ENCODE peak calls at places on chromosomes 13 and 19, in four cellular contexts. D, X, U and V are unnamed samples.
A peak's percentile ranks its signal among the peaks of the same experiment; 100 is the strongest.

GRCh38 chr19:13766095-13766481 is 1.8 kb downstream of the MRI1 start:
- DNase-seq in X (no peak), U (no peak), D (no peak), V (no peak)

GRCh38 chr19:19399733-19400438 is 5.6 kb upstream of the GATAD2A start:
- DNase-seq in D (no peak), X (no peak), U (no peak), V (no peak)

GRCh38 chr13:27450921-27451461 is 627 bp upstream of the MTIF3 start:
- DNase-seq in X (peak; percentile 85), U (no peak), D (no peak), V (peak; percentile 70)

GRCh38 chr19:13764821-13765394 is 586 bp downstream of the MRI1 start:
- DNase-seq in U (no peak), D (no peak), X (no peak), V (no peak)

GRCh38 chr13:21683034-21683733 is 12.3 kb downstream of the FGF9 start:
- DNase-seq in X (no peak), D (no peak), U (no peak), V (no peak)

GRCh38 chr13:47334173-47334572 is 437.3 kb upstream of the HTR2A start:
- DNase-seq in D (no peak), X (no peak), U (no peak), V (no peak)

GRCh38 chr13:97369269-97369893 is 64.6 kb upstream of the RAP2A start:
- DNase-seq in X (no peak), U (no peak), D (no peak), V (no peak)

GRCh38 chr19:52206481-52206880 is 16.6 kb downstream of the PPP2R1A start:
- DNase-seq in X (no peak), D (no peak), U (no peak), V (no peak)

GRCh38 chr19:38892841-38893240 is 6.6 kb downstream of the SIRT2 start:
- DNase-seq in D (no peak), U (no peak), X (no peak), V (no peak)

GRCh38 chr19:3644351-3645066 is 17.9 kb upstream of the CACTIN start:
- DNase-seq in D (no peak), U (peak; percentile 46), X (no peak), V (no peak)

GRCh38 chr19:5969476-5969875 is 8.5 kb downstream of the RANBP3 start:
- DNase-seq in U (no peak), X (no peak), D (no peak), V (no peak)

GRCh38 chr13:107650081-107650701 is 565.1 kb downstream of the LIG4 start:
- DNase-seq in D (peak; percentile 67), X (no peak), U (peak; percentile 33), V (no peak)

GRCh38 chr13:70104481-70104880 is 3.1 kb upstream of the ATXN8OS start:
- DNase-seq in U (no peak), X (no peak), D (no peak), V (no peak)

GRCh38 chr19:19337120-19337519 is 16.5 kb downstream of the MAU2 start:
- DNase-seq in X (no peak), D (no peak), U (no peak), V (no peak)

GRCh38 chr19:45110811-45111210 is 17.8 kb downstream of the PPP1R37 start:
- DNase-seq in X (no peak), U (no peak), D (no peak), V (no peak)

GRCh38 chr19:37227996-37228395 is 10.0 kb downstream of the ZNF383 start:
- DNase-seq in D (no peak), X (no peak), U (no peak), V (no peak)

GRCh38 chr13:26300140-26300539 is 46.2 kb downstream of the CDK8 start:
- DNase-seq in D (no peak), U (no peak), X (no peak), V (no peak)

GRCh38 chr19:23817519-23817918 is 58.8 kb upstream of the ZNF681 start:
- DNase-seq in D (peak; percentile 47), X (no peak), U (no peak), V (no peak)

GRCh38 chr19:41426952-41427646 is at the start of gene B3GNT8:
- DNase-seq in D (peak; percentile 69), U (peak; percentile 71), X (peak; percentile 92), V (peak; percentile 91)

GRCh38 chr13:75792526-75793187 is 156.5 kb downstream of the LMO7 start:
- DNase-seq in X (no peak), U (no peak), D (no peak), V (no peak)

GRCh38 chr19:55340784-55341147 is 1.1 kb downstream of the KMT5C start:
- DNase-seq in U (no peak), D (no peak), X (peak; percentile 80), V (no peak)

GRCh38 chr13:75762066-75762937 is 126.2 kb downstream of the LMO7 start:
- DNase-seq in D (no peak), X (no peak), U (no peak), V (no peak)

DNA sequence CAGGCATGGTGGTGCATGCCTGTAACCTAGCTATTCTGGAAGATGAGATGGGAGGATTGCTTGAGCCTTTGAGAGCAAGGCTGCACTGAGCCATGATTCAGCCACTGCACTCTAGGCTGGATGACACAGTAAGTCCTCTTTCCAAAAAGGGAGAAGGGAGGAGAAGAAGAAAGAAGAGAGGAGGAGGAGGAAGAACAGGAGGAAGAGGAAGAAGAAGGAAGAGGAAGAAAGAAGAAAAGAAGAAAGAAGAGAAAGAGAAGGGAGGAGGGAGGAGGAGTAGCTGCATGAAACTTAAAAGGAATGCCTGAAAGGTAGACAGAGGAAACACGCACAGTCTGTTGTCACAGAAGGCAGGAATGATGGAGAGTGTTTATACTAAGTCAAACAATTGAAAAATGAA is 3.6 kb upstream of the DPY19L3 start:
- DNase-seq in X (no peak), U (no peak), D (no peak), V (no peak)
- H3K4me1 ChIP-seq in X (peaks cover 24% of the 10 kb centered on the region), U (peaks cover 14% of the 10 kb centered on the region), D (no peaks in the 10 kb centered on the region), V (peaks cover 14% of the 10 kb centered on the region)

GRCh38 chr13:79525051-79525450 is 44.1 kb downstream of the NDFIP2 start:
- DNase-seq in X (no peak), U (no peak), D (no peak), V (no peak)
- H3K4me3 ChIP-seq in X (no peak overlapping the region), U (no peak overlapping the region), D (no peak overlapping the region), V (no peak overlapping the region)

DNA sequence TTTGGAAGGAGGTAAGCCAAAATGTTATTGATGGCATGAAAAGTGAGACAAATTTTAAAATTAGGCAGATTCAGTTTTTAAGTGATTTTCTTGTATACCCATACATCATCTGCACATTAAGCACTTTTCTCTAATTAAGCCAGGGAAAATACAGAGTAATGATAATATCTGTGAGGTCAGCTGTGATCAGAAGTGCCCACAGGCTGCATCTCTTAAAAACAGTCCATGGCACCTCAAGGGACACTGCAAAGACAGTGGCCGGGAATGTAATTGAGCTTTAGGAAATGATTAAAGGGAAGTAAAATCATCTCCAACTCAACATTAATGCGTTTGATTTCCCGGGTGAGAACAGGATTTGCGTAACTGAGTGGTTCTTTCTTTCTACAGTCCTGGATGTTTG is 2.0 kb downstream of the COL4A1 start:
- DNase-seq in D (no peak), X (no peak), U (no peak), V (no peak)
- H3K4me1 ChIP-seq in D (peaks cover 2% of the 10 kb centered on the region), X (peaks cover 35% of the 10 kb centered on the region), U (peaks cover 22% of the 10 kb centered on the region), V (peaks cover 30% of the 10 kb centered on the region)

GRCh38 chr13:36673838-36674326 is at the start of gene SERTM1:
- DNase-seq in U (no peak), X (peak; percentile 63), D (peak; percentile 50), V (no peak)

GRCh38 chr13:36674337-36675212 is 755 bp downstream of the SERTM1 start:
- DNase-seq in X (peak; percentile 66), U (no peak), D (no peak), V (no peak)

GRCh38 chr13:36675213-36675536 is 1.4 kb downstream of the SERTM1 start:
- DNase-seq in D (no peak), U (no peak), X (no peak), V (no peak)

DNA sequence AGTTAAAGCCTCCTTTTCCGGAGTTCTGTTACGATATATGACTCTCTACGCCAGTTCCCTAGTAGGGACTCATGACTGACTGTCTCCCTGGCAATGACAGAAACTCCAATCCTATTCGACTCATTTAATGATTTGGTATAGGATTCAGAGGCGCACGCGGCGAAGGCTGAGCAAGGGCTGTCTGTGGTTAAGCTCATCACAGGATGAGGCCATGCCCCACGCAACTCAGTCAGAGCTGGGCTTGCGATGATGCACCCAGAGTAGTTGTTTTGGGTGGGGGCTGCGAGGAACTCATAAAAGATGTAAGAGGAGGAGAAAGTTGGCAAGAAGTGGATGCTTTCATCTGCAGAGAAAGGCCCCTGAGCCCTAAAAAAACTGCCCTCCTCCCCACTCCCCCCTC is 468 bp upstream of the SERTM1 start:
- DNase-seq in X (peak; percentile 58), U (no peak), D (no peak), V (no peak)
- H3K4me3 ChIP-seq in X (peak overlapping the region; percentile 40), U (no peak overlapping the region), D (no peak overlapping the region), V (no peak overlapping the region)

DNA sequence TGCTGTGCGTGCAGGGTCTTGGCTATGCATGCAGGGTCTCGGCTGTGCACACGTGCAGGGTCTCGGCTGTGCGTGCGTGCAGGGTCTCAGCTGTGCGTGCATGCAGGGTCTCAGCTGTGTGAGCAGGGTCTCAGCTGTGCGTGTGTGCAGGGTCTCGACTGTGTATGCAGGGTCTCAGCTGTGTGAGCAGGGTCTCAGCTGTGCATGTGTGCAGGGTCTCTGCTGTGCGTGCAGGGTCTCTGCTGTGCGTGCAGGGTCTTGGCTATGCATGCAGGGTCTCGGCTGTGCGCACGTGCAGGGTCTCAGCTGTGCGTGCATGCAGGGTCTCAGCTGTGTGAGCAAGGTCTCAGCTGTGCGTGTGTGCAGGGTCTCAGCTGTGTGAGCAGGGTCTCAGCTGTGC is 42.5 kb downstream of the RAB20 start:
- DNase-seq in D (no peak), X (no peak), U (no peak), V (no peak)
- H3K4me1 ChIP-seq in D (peaks cover 2% of the 10 kb centered on the region), X (peaks cover 25% of the 10 kb centered on the region), U (peaks cover 32% of the 10 kb centered on the region), V (peaks cover 27% of the 10 kb centered on the region)

GRCh38 chr13:106526748-106527488 is 8.5 kb downstream of the EFNB2 start:
- DNase-seq in X (no peak), U (no peak), D (no peak), V (no peak)
- H3K4me3 ChIP-seq in X (no peak overlapping the region), U (no peak overlapping the region), D (no peak overlapping the region), V (no peak overlapping the region)

GRCh38 chr19:7920520-7921301 is 573 bp downstream of the SNAPC2 start:
- DNase-seq in X (peak; percentile 100), D (peak; percentile 89), U (peak; percentile 100), V (peak; percentile 100)
- H3K4me1 ChIP-seq in X (peaks cover 86% of the 10 kb centered on the region), D (peaks cover 23% of the 10 kb centered on the region), U (peaks cover 41% of the 10 kb centered on the region), V (peaks cover 46% of the 10 kb centered on the region)

GRCh38 chr19:54203151-54203611 is 2.5 kb downstream of the RPS9 start:
- DNase-seq in U (no peak), D (no peak), X (no peak), V (no peak)
- H3K4me3 ChIP-seq in U (no peak overlapping the region), D (peak overlapping the region; percentile 91), X (no peak overlapping the region), V (no peak overlapping the region)

GRCh38 chr13:40583738-40584137 is 82.7 kb downstream of the FOXO1 start:
- DNase-seq in X (no peak), U (no peak), D (no peak), V (no peak)
- H3K4me1 ChIP-seq in X (peaks cover 40% of the 10 kb centered on the region), U (peaks cover 46% of the 10 kb centered on the region), D (no peaks in the 10 kb centered on the region), V (peaks cover 19% of the 10 kb centered on the region)

GRCh38 chr19:11151181-11151580 is 4.4 kb downstream of the SPC24 start:
- DNase-seq in U (peak; percentile 59), D (no peak), X (no peak), V (no peak)

GRCh38 chr19:11152318-11153062 is 3.1 kb downstream of the SPC24 start:
- DNase-seq in X (no peak), U (peak; percentile 77), D (no peak), V (peak; percentile 90)

GRCh38 chr19:11155373-11156120 is at the start of gene SPC24:
- DNase-seq in U (peak; percentile 84), X (peak; percentile 96), D (peak; percentile 98), V (peak; percentile 97)

GRCh38 chr19:11159598-11160001 is 4.0 kb upstream of the SPC24 start:
- DNase-seq in X (no peak), D (no peak), U (peak; percentile 50), V (no peak)

GRCh38 chr19:11154683-11155047 is 917 bp downstream of the SPC24 start:
- DNase-seq in X (no peak), U (no peak), D (no peak), V (no peak)
- H3K4me3 ChIP-seq in X (no peak overlapping the region), U (no peak overlapping the region), D (peak overlapping the region; percentile 97), V (no peak overlapping the region)